ENCODE peak calls at places on chromosomes 2 and 18, in nine cellular contexts. E, L, G, U, S, Q, V, F and I are unnamed samples.

GRCh38 chr18:35376393-35376741 is 770 bp downstream of the ZNF396 start:
- DNase-seq in F (no peak), G (peak), U (peak), E (no peak), Q (no peak), S (peak), V (no peak), L (no peak), I (no peak)

GRCh38 chr2:28173377-28173776 is 219.3 kb upstream of the FOSL2 start:
- DNase-seq in S (no peak), E (no peak), V (no peak), L (no peak), F (no peak), Q (no peak), U (no peak), G (no peak), I (no peak)

GRCh38 chr2:146661494-146662096 is 1183.2 kb upstream of the ACVR2A start:
- DNase-seq in S (no peak), F (no peak), Q (peak), E (peak), L (peak), V (peak), U (no peak), G (no peak), I (no peak)

GRCh38 chr2:72220170-72220569 is 72.5 kb upstream of the CYP26B1 start:
- DNase-seq in U (no peak), G (no peak), E (no peak), L (peak), S (no peak), F (no peak), Q (no peak), V (no peak), I (no peak)

GRCh38 chr2:118779362-118779761 is 68.1 kb downstream of the EN1 start:
- DNase-seq in G (no peak), Q (no peak), E (no peak), L (no peak), F (no peak), S (no peak), U (no peak), V (no peak), I (no peak)

GRCh38 chr2:183037281-183037659 is 987 bp downstream of the NCKAP1 start:
- DNase-seq in L (peak), S (no peak), E (no peak), V (no peak), U (no peak), G (no peak), F (no peak), Q (no peak), I (no peak)

GRCh38 chr2:109563294-109563693 is 50.5 kb downstream of the SEPTIN10 start:
- DNase-seq in S (no peak), G (no peak), F (no peak), U (no peak), L (no peak), E (no peak), Q (no peak), V (no peak), I (no peak)

GRCh38 chr2:175131252-175131651 is 36.8 kb downstream of the ATF2 start:
- DNase-seq in S (no peak), V (no peak), U (no peak), F (no peak), E (no peak), Q (no peak), L (no peak), G (no peak), I (no peak)

GRCh38 chr2:200329798-200330197 is 23.3 kb downstream of the SPATS2L start:
- DNase-seq in S (no peak), U (no peak), G (no peak), E (no peak), Q (no peak), F (no peak), L (no peak), V (no peak), I (no peak)

GRCh38 chr2:237315170-237315880 is 98.6 kb downstream of the COL6A3 start:
- DNase-seq in E (no peak), V (no peak), S (peak), U (no peak), Q (no peak), G (peak), F (no peak), L (peak), I (peak)

GRCh38 chr18:3319894-3320438 is 58.0 kb downstream of the MYL12B start:
- DNase-seq in L (no peak), F (no peak), U (no peak), Q (no peak), E (no peak), S (no peak), V (no peak), G (no peak), I (no peak)

GRCh38 chr18:45728341-45729010 is 4.5 kb downstream of the SLC14A1 start:
- DNase-seq in V (no peak), L (no peak), G (no peak), Q (no peak), S (no peak), F (no peak), U (no peak), E (no peak), I (peak)

GRCh38 chr2:111160758-111161157 is 40.0 kb downstream of the BCL2L11 start:
- DNase-seq in S (no peak), U (no peak), Q (no peak), F (no peak), L (no peak), E (no peak), G (no peak), V (no peak), I (peak)

GRCh38 chr2:101679037-101679726 is 18.3 kb upstream of the MAP4K4 start:
- DNase-seq in E (no peak), S (no peak), G (no peak), L (peak), F (no peak), U (no peak), V (no peak), Q (no peak), I (peak)

GRCh38 chr2:56705713-56706112 is 521.9 kb downstream of the CCDC85A start:
- DNase-seq in F (no peak), Q (no peak), U (no peak), V (no peak), E (no peak), S (no peak), L (no peak), G (no peak), I (no peak)

GRCh38 chr2:170477630-170478029 is 237.5 kb upstream of the SP5 start:
- DNase-seq in L (no peak), Q (no peak), U (no peak), V (no peak), F (no peak), E (no peak), G (no peak), S (no peak), I (no peak)

GRCh38 chr18:1846640-1847039 is 724.7 kb downstream of the METTL4 start:
- DNase-seq in G (no peak), U (no peak), S (no peak), E (no peak), Q (no peak), L (peak), F (no peak), V (peak), I (no peak)

GRCh38 chr2:200405599-200406298 is 99.3 kb downstream of the SPATS2L start:
- DNase-seq in F (no peak), G (no peak), V (no peak), L (peak), S (no peak), U (peak), Q (no peak), E (peak), I (peak)

GRCh38 chr2:225534697-225535096 is 135.2 kb downstream of the NYAP2 start:
- DNase-seq in G (no peak), S (no peak), Q (no peak), E (no peak), L (no peak), V (no peak), U (no peak), F (no peak), I (no peak)